ENCODE peak calls at places on chromosomes 5 and 9, in eight cellular contexts. One of them, this sample, is unnamed.

GRCh38 chr5:1952456-1953099 is 69.9 kb upstream of the IRX4 start:
- DNase-seq in T-helper 1 cell: no peak
- DNase-seq in IMR-90: no peak
- DNase-seq in NCI-H2171: no peak
- DNase-seq in stimulated activated naive B cell treated with anti-CD40 and anti-IgM and Interleukin-4, amounts not matched to agents 10 μg/mL and 1 μg/mL and 100 μg/mL, for 72 hours: no peak
- DNase-seq in RWPE1: no peak
- DNase-seq in mesothelial cell of epicardium: no peak
- DNase-seq in effector CD4-positive, alpha-beta T cell: no peak
- DNase-seq in this sample: no peak

GRCh38 chr5:14587143-14587542 is 5.6 kb downstream of the OTULINL start:
- DNase-seq in stimulated activated naive B cell treated with anti-CD40 and anti-IgM and Interleukin-4, amounts not matched to agents 10 μg/mL and 1 μg/mL and 100 μg/mL, for 72 hours: no peak
- DNase-seq in T-helper 1 cell: no peak
- DNase-seq in RWPE1: no peak
- DNase-seq in NCI-H2171: no peak
- DNase-seq in mesothelial cell of epicardium: no peak
- DNase-seq in effector CD4-positive, alpha-beta T cell: no peak
- DNase-seq in IMR-90: no peak
- DNase-seq in this sample: no peak

GRCh38 chr5:72255670-72256069 is 64.4 kb downstream of the MRPS27 start:
- DNase-seq in stimulated activated naive B cell treated with anti-CD40 and anti-IgM and Interleukin-4, amounts not matched to agents 10 μg/mL and 1 μg/mL and 100 μg/mL, for 72 hours: no peak
- DNase-seq in RWPE1: no peak
- DNase-seq in NCI-H2171: no peak
- DNase-seq in mesothelial cell of epicardium: no peak
- DNase-seq in T-helper 1 cell: no peak
- DNase-seq in IMR-90: no peak
- DNase-seq in effector CD4-positive, alpha-beta T cell: no peak
- DNase-seq in this sample: no peak

GRCh38 chr9:137307255-137308101 is 5.4 kb upstream of the NRARP start:
- DNase-seq in RWPE1: no peak
- DNase-seq in effector CD4-positive, alpha-beta T cell: no peak
- DNase-seq in mesothelial cell of epicardium: no peak
- DNase-seq in IMR-90: no peak
- DNase-seq in T-helper 1 cell: no peak
- DNase-seq in stimulated activated naive B cell treated with anti-CD40 and anti-IgM and Interleukin-4, amounts not matched to agents 10 μg/mL and 1 μg/mL and 100 μg/mL, for 72 hours: no peak
- DNase-seq in NCI-H2171: no peak
- DNase-seq in this sample: no peak

GRCh38 chr5:140208065-140208464 is 33.1 kb downstream of the CYSTM1 start:
- DNase-seq in IMR-90: no peak
- DNase-seq in stimulated activated naive B cell treated with anti-CD40 and anti-IgM and Interleukin-4, amounts not matched to agents 10 μg/mL and 1 μg/mL and 100 μg/mL, for 72 hours: no peak
- DNase-seq in NCI-H2171: no peak
- DNase-seq in effector CD4-positive, alpha-beta T cell: no peak
- DNase-seq in T-helper 1 cell: no peak
- DNase-seq in RWPE1: no peak
- DNase-seq in mesothelial cell of epicardium: no peak
- DNase-seq in this sample: no peak

GRCh38 chr5:165079389-165079788 is 1574.0 kb downstream of the MAT2B start:
- DNase-seq in RWPE1: no peak
- DNase-seq in mesothelial cell of epicardium: no peak
- DNase-seq in IMR-90: no peak
- DNase-seq in effector CD4-positive, alpha-beta T cell: no peak
- DNase-seq in NCI-H2171: no peak
- DNase-seq in stimulated activated naive B cell treated with anti-CD40 and anti-IgM and Interleukin-4, amounts not matched to agents 10 μg/mL and 1 μg/mL and 100 μg/mL, for 72 hours: no peak
- DNase-seq in T-helper 1 cell: no peak
- DNase-seq in this sample: no peak

GRCh38 chr9:136886610-136887597 is 588 bp downstream of the TRAF2 start:
- DNase-seq in stimulated activated naive B cell treated with anti-CD40 and anti-IgM and Interleukin-4, amounts not matched to agents 10 μg/mL and 1 μg/mL and 100 μg/mL, for 72 hours: peak
- DNase-seq in T-helper 1 cell: peak
- DNase-seq in NCI-H2171: no peak
- DNase-seq in mesothelial cell of epicardium: no peak
- DNase-seq in effector CD4-positive, alpha-beta T cell: peak
- DNase-seq in IMR-90: peak
- DNase-seq in RWPE1: peak
- DNase-seq in this sample: peak

GRCh38 chr9:122835313-122835731 is 6.9 kb upstream of the PDCL start:
- DNase-seq in mesothelial cell of epicardium: no peak
- DNase-seq in IMR-90: no peak
- DNase-seq in effector CD4-positive, alpha-beta T cell: no peak
- DNase-seq in stimulated activated naive B cell treated with anti-CD40 and anti-IgM and Interleukin-4, amounts not matched to agents 10 μg/mL and 1 μg/mL and 100 μg/mL, for 72 hours: no peak
- DNase-seq in T-helper 1 cell: peak
- DNase-seq in RWPE1: no peak
- DNase-seq in NCI-H2171: no peak
- DNase-seq in this sample: peak

GRCh38 chr9:125043631-125044030 is 99.7 kb downstream of the SCAI start:
- DNase-seq in effector CD4-positive, alpha-beta T cell: no peak
- DNase-seq in IMR-90: no peak
- DNase-seq in stimulated activated naive B cell treated with anti-CD40 and anti-IgM and Interleukin-4, amounts not matched to agents 10 μg/mL and 1 μg/mL and 100 μg/mL, for 72 hours: no peak
- DNase-seq in RWPE1: no peak
- DNase-seq in T-helper 1 cell: no peak
- DNase-seq in NCI-H2171: no peak
- DNase-seq in mesothelial cell of epicardium: no peak
- DNase-seq in this sample: no peak

GRCh38 chr5:132905938-132906337 is 32.5 kb downstream of the LEAP2 start:
- DNase-seq in stimulated activated naive B cell treated with anti-CD40 and anti-IgM and Interleukin-4, amounts not matched to agents 10 μg/mL and 1 μg/mL and 100 μg/mL, for 72 hours: no peak
- DNase-seq in effector CD4-positive, alpha-beta T cell: no peak
- DNase-seq in RWPE1: peak
- DNase-seq in T-helper 1 cell: no peak
- DNase-seq in mesothelial cell of epicardium: no peak
- DNase-seq in IMR-90: peak
- DNase-seq in NCI-H2171: no peak
- DNase-seq in this sample: no peak

GRCh38 chr5:179421156-179421895 is 76.1 kb upstream of the ADAMTS2 start:
- DNase-seq in RWPE1: peak
- DNase-seq in effector CD4-positive, alpha-beta T cell: no peak
- DNase-seq in mesothelial cell of epicardium: peak
- DNase-seq in NCI-H2171: no peak
- DNase-seq in stimulated activated naive B cell treated with anti-CD40 and anti-IgM and Interleukin-4, amounts not matched to agents 10 μg/mL and 1 μg/mL and 100 μg/mL, for 72 hours: no peak
- DNase-seq in T-helper 1 cell: no peak
- DNase-seq in IMR-90: no peak
- DNase-seq in this sample: no peak

GRCh38 chr5:40614923-40615585 is 64.7 kb upstream of the PTGER4 start:
- DNase-seq in mesothelial cell of epicardium: no peak
- DNase-seq in IMR-90: no peak
- DNase-seq in RWPE1: no peak
- DNase-seq in stimulated activated naive B cell treated with anti-CD40 and anti-IgM and Interleukin-4, amounts not matched to agents 10 μg/mL and 1 μg/mL and 100 μg/mL, for 72 hours: no peak
- DNase-seq in T-helper 1 cell: no peak
- DNase-seq in NCI-H2171: no peak
- DNase-seq in effector CD4-positive, alpha-beta T cell: no peak
- DNase-seq in this sample: no peak

GRCh38 chr9:104927216-104927911 is 591 bp downstream of the ABCA1 start:
- DNase-seq in NCI-H2171: no peak
- DNase-seq in effector CD4-positive, alpha-beta T cell: no peak
- DNase-seq in RWPE1: peak
- DNase-seq in T-helper 1 cell: peak
- DNase-seq in mesothelial cell of epicardium: no peak
- DNase-seq in stimulated activated naive B cell treated with anti-CD40 and anti-IgM and Interleukin-4, amounts not matched to agents 10 μg/mL and 1 μg/mL and 100 μg/mL, for 72 hours: peak
- DNase-seq in IMR-90: peak
- DNase-seq in this sample: peak

GRCh38 chr5:109452661-109453060 is 42.9 kb upstream of the PJA2 start:
- DNase-seq in IMR-90: peak
- DNase-seq in mesothelial cell of epicardium: no peak
- DNase-seq in effector CD4-positive, alpha-beta T cell: no peak
- DNase-seq in RWPE1: no peak
- DNase-seq in T-helper 1 cell: no peak
- DNase-seq in stimulated activated naive B cell treated with anti-CD40 and anti-IgM and Interleukin-4, amounts not matched to agents 10 μg/mL and 1 μg/mL and 100 μg/mL, for 72 hours: no peak
- DNase-seq in NCI-H2171: no peak
- DNase-seq in this sample: no peak

GRCh38 chr5:82174919-82175219 is 103.3 kb downstream of the RPS23 start:
- DNase-seq in IMR-90: no peak
- DNase-seq in NCI-H2171: no peak
- DNase-seq in T-helper 1 cell: no peak
- DNase-seq in effector CD4-positive, alpha-beta T cell: no peak
- DNase-seq in stimulated activated naive B cell treated with anti-CD40 and anti-IgM and Interleukin-4, amounts not matched to agents 10 μg/mL and 1 μg/mL and 100 μg/mL, for 72 hours: no peak
- DNase-seq in mesothelial cell of epicardium: no peak
- DNase-seq in RWPE1: no peak
- DNase-seq in this sample: no peak

GRCh38 chr9:14158136-14158781 is 155.7 kb downstream of the NFIB start:
- DNase-seq in IMR-90: no peak
- DNase-seq in stimulated activated naive B cell treated with anti-CD40 and anti-IgM and Interleukin-4, amounts not matched to agents 10 μg/mL and 1 μg/mL and 100 μg/mL, for 72 hours: no peak
- DNase-seq in mesothelial cell of epicardium: no peak
- DNase-seq in T-helper 1 cell: no peak
- DNase-seq in RWPE1: no peak
- DNase-seq in NCI-H2171: no peak
- DNase-seq in effector CD4-positive, alpha-beta T cell: no peak
- DNase-seq in this sample: no peak

GRCh38 chr5:169300468-169301385 is at the start of gene SLIT3:
- DNase-seq in stimulated activated naive B cell treated with anti-CD40 and anti-IgM and Interleukin-4, amounts not matched to agents 10 μg/mL and 1 μg/mL and 100 μg/mL, for 72 hours: no peak
- DNase-seq in NCI-H2171: peak
- DNase-seq in IMR-90: peak
- DNase-seq in mesothelial cell of epicardium: peak
- DNase-seq in effector CD4-positive, alpha-beta T cell: no peak
- DNase-seq in RWPE1: peak
- DNase-seq in T-helper 1 cell: no peak
- DNase-seq in this sample: no peak

GRCh38 chr5:89399553-89399952 is 516.6 kb upstream of the MEF2C start:
- DNase-seq in NCI-H2171: no peak
- DNase-seq in IMR-90: no peak
- DNase-seq in T-helper 1 cell: no peak
- DNase-seq in stimulated activated naive B cell treated with anti-CD40 and anti-IgM and Interleukin-4, amounts not matched to agents 10 μg/mL and 1 μg/mL and 100 μg/mL, for 72 hours: no peak
- DNase-seq in mesothelial cell of epicardium: no peak
- DNase-seq in effector CD4-positive, alpha-beta T cell: no peak
- DNase-seq in RWPE1: no peak
- DNase-seq in this sample: no peak

GRCh38 chr5:139263431-139263975 is 30.0 kb upstream of the MATR3 start:
- DNase-seq in RWPE1: no peak
- DNase-seq in mesothelial cell of epicardium: no peak
- DNase-seq in IMR-90: no peak
- DNase-seq in effector CD4-positive, alpha-beta T cell: no peak
- DNase-seq in stimulated activated naive B cell treated with anti-CD40 and anti-IgM and Interleukin-4, amounts not matched to agents 10 μg/mL and 1 μg/mL and 100 μg/mL, for 72 hours: no peak
- DNase-seq in NCI-H2171: no peak
- DNase-seq in T-helper 1 cell: no peak
- DNase-seq in this sample: no peak

GRCh38 chr9:88989961-88990570 is 1.2 kb upstream of the S1PR3 start:
- DNase-seq in T-helper 1 cell: no peak
- DNase-seq in stimulated activated naive B cell treated with anti-CD40 and anti-IgM and Interleukin-4, amounts not matched to agents 10 μg/mL and 1 μg/mL and 100 μg/mL, for 72 hours: no peak
- DNase-seq in IMR-90: no peak
- DNase-seq in NCI-H2171: no peak
- DNase-seq in mesothelial cell of epicardium: no peak
- DNase-seq in RWPE1: no peak
- DNase-seq in effector CD4-positive, alpha-beta T cell: no peak
- DNase-seq in this sample: no peak

GRCh38 chr5:113292535-113292934 is 142.3 kb downstream of the TSSK1B start:
- DNase-seq in RWPE1: no peak
- DNase-seq in T-helper 1 cell: no peak
- DNase-seq in IMR-90: peak
- DNase-seq in stimulated activated naive B cell treated with anti-CD40 and anti-IgM and Interleukin-4, amounts not matched to agents 10 μg/mL and 1 μg/mL and 100 μg/mL, for 72 hours: no peak
- DNase-seq in mesothelial cell of epicardium: no peak
- DNase-seq in effector CD4-positive, alpha-beta T cell: no peak
- DNase-seq in NCI-H2171: no peak
- DNase-seq in this sample: no peak

GRCh38 chr9:12817702-12818101 is 42.9 kb downstream of the LURAP1L start:
- DNase-seq in mesothelial cell of epicardium: no peak
- DNase-seq in T-helper 1 cell: no peak
- DNase-seq in IMR-90: peak
- DNase-seq in stimulated activated naive B cell treated with anti-CD40 and anti-IgM and Interleukin-4, amounts not matched to agents 10 μg/mL and 1 μg/mL and 100 μg/mL, for 72 hours: no peak
- DNase-seq in effector CD4-positive, alpha-beta T cell: no peak
- DNase-seq in RWPE1: peak
- DNase-seq in NCI-H2171: no peak
- DNase-seq in this sample: no peak

GRCh38 chr9:131233989-131234388 is 42.3 kb downstream of the FAM78A start:
- DNase-seq in T-helper 1 cell: peak
- DNase-seq in mesothelial cell of epicardium: no peak
- DNase-seq in effector CD4-positive, alpha-beta T cell: no peak
- DNase-seq in RWPE1: no peak
- DNase-seq in stimulated activated naive B cell treated with anti-CD40 and anti-IgM and Interleukin-4, amounts not matched to agents 10 μg/mL and 1 μg/mL and 100 μg/mL, for 72 hours: no peak
- DNase-seq in IMR-90: no peak
- DNase-seq in NCI-H2171: no peak
- DNase-seq in this sample: no peak

GRCh38 chr9:137383453-137384115 is 39.4 kb downstream of the EXD3 start:
- DNase-seq in effector CD4-positive, alpha-beta T cell: no peak
- DNase-seq in NCI-H2171: no peak
- DNase-seq in mesothelial cell of epicardium: no peak
- DNase-seq in IMR-90: no peak
- DNase-seq in stimulated activated naive B cell treated with anti-CD40 and anti-IgM and Interleukin-4, amounts not matched to agents 10 μg/mL and 1 μg/mL and 100 μg/mL, for 72 hours: no peak
- DNase-seq in RWPE1: no peak
- DNase-seq in T-helper 1 cell: no peak
- DNase-seq in this sample: no peak

GRCh38 chr5:39015743-39016586 is 58.2 kb downstream of the RICTOR start:
- DNase-seq in effector CD4-positive, alpha-beta T cell: no peak
- DNase-seq in RWPE1: peak
- DNase-seq in NCI-H2171: no peak
- DNase-seq in stimulated activated naive B cell treated with anti-CD40 and anti-IgM and Interleukin-4, amounts not matched to agents 10 μg/mL and 1 μg/mL and 100 μg/mL, for 72 hours: no peak
- DNase-seq in mesothelial cell of epicardium: no peak
- DNase-seq in T-helper 1 cell: no peak
- DNase-seq in IMR-90: peak
- DNase-seq in this sample: no peak

GRCh38 chr5:95107138-95107537 is 177.8 kb downstream of the MCTP1 start:
- DNase-seq in IMR-90: no peak
- DNase-seq in stimulated activated naive B cell treated with anti-CD40 and anti-IgM and Interleukin-4, amounts not matched to agents 10 μg/mL and 1 μg/mL and 100 μg/mL, for 72 hours: no peak
- DNase-seq in RWPE1: no peak
- DNase-seq in mesothelial cell of epicardium: no peak
- DNase-seq in T-helper 1 cell: no peak
- DNase-seq in NCI-H2171: no peak
- DNase-seq in effector CD4-positive, alpha-beta T cell: no peak
- DNase-seq in this sample: no peak

GRCh38 chr5:111863801-111864200 is 106.8 kb upstream of the NREP start:
- DNase-seq in mesothelial cell of epicardium: no peak
- DNase-seq in NCI-H2171: no peak
- DNase-seq in IMR-90: peak
- DNase-seq in T-helper 1 cell: no peak
- DNase-seq in effector CD4-positive, alpha-beta T cell: no peak
- DNase-seq in RWPE1: no peak
- DNase-seq in stimulated activated naive B cell treated with anti-CD40 and anti-IgM and Interleukin-4, amounts not matched to agents 10 μg/mL and 1 μg/mL and 100 μg/mL, for 72 hours: no peak
- DNase-seq in this sample: no peak

GRCh38 chr5:54645888-54646284 is 128.3 kb downstream of the SNX18 start:
- DNase-seq in mesothelial cell of epicardium: no peak
- DNase-seq in RWPE1: no peak
- DNase-seq in stimulated activated naive B cell treated with anti-CD40 and anti-IgM and Interleukin-4, amounts not matched to agents 10 μg/mL and 1 μg/mL and 100 μg/mL, for 72 hours: no peak
- DNase-seq in T-helper 1 cell: no peak
- DNase-seq in IMR-90: no peak
- DNase-seq in effector CD4-positive, alpha-beta T cell: no peak
- DNase-seq in NCI-H2171: no peak
- DNase-seq in this sample: no peak

GRCh38 chr9:32434892-32435291 is 50.4 kb downstream of the ACO1 start:
- DNase-seq in RWPE1: no peak
- DNase-seq in IMR-90: peak
- DNase-seq in NCI-H2171: no peak
- DNase-seq in T-helper 1 cell: no peak
- DNase-seq in mesothelial cell of epicardium: no peak
- DNase-seq in effector CD4-positive, alpha-beta T cell: no peak
- DNase-seq in stimulated activated naive B cell treated with anti-CD40 and anti-IgM and Interleukin-4, amounts not matched to agents 10 μg/mL and 1 μg/mL and 100 μg/mL, for 72 hours: no peak
- DNase-seq in this sample: no peak

GRCh38 chr5:117761190-117761589 is 1186.6 kb upstream of the SEMA6A start:
- DNase-seq in RWPE1: no peak
- DNase-seq in T-helper 1 cell: no peak
- DNase-seq in effector CD4-positive, alpha-beta T cell: no peak
- DNase-seq in IMR-90: no peak
- DNase-seq in mesothelial cell of epicardium: no peak
- DNase-seq in stimulated activated naive B cell treated with anti-CD40 and anti-IgM and Interleukin-4, amounts not matched to agents 10 μg/mL and 1 μg/mL and 100 μg/mL, for 72 hours: no peak
- DNase-seq in NCI-H2171: no peak
- DNase-seq in this sample: no peak

GRCh38 chr5:102738037-102738436 is 17.1 kb upstream of the PAM start:
- DNase-seq in stimulated activated naive B cell treated with anti-CD40 and anti-IgM and Interleukin-4, amounts not matched to agents 10 μg/mL and 1 μg/mL and 100 μg/mL, for 72 hours: no peak
- DNase-seq in NCI-H2171: no peak
- DNase-seq in RWPE1: no peak
- DNase-seq in IMR-90: no peak
- DNase-seq in mesothelial cell of epicardium: no peak
- DNase-seq in effector CD4-positive, alpha-beta T cell: no peak
- DNase-seq in T-helper 1 cell: no peak
- DNase-seq in this sample: no peak

GRCh38 chr5:139190125-139190524 is 8.0 kb downstream of the SIL1 start:
- DNase-seq in effector CD4-positive, alpha-beta T cell: no peak
- DNase-seq in NCI-H2171: no peak
- DNase-seq in stimulated activated naive B cell treated with anti-CD40 and anti-IgM and Interleukin-4, amounts not matched to agents 10 μg/mL and 1 μg/mL and 100 μg/mL, for 72 hours: no peak
- DNase-seq in T-helper 1 cell: no peak
- DNase-seq in mesothelial cell of epicardium: no peak
- DNase-seq in RWPE1: no peak
- DNase-seq in IMR-90: peak
- DNase-seq in this sample: no peak